ENCODE peak calls at places on chromosomes 4 and X, in eight cellular contexts. V is tibial nerve, U is cardiac fibroblast, L is pancreas, Z is hepatocyte, R is glutamatergic neuron, Y is fibroblast of the aortic adventitia, W is choroid plexus epithelial cell. C is an unnamed sample.
A peak's percentile ranks its signal among the peaks of the same experiment; 100 is the strongest.

GRCh38 chrX:150515801-150516200 is 52.6 kb upstream of the MTM1 start:
- DNase-seq in V (no peak), U (no peak), L (no peak), Z (no peak), R (no peak), Y (no peak), W (no peak), C (no peak)

GRCh38 chr4:4680243-4680642 is 138.4 kb upstream of the STX18 start:
- DNase-seq in V (no peak), U (no peak), L (no peak), Z (no peak), R (no peak), Y (no peak), W (no peak), C (no peak)

GRCh38 chr4:140893939-140894338 is 137.8 kb upstream of the TBC1D9 start:
- DNase-seq in V (no peak), U (peak; percentile 52), L (no peak), Z (peak; percentile 29), R (no peak), Y (peak; percentile 69), W (peak; percentile 22), C (no peak)

GRCh38 chr4:39541987-39542632 is 14.9 kb upstream of the UGDH start:
- DNase-seq in V (no peak), U (no peak), L (no peak), Z (peak; percentile 10), R (no peak), Y (no peak), W (peak; percentile 56), C (no peak)

GRCh38 chrX:68992998-68993397 is 164.2 kb downstream of the EFNB1 start:
- DNase-seq in V (no peak), U (no peak), L (no peak), Z (no peak), R (no peak), Y (no peak), W (no peak), C (no peak)

GRCh38 chrX:54808109-54808604 is 612 bp downstream of the MAGED2 start:
- DNase-seq in V (peak; percentile 73), U (no peak), L (peak; percentile 83), Z (peak; percentile 86), R (peak; percentile 88), Y (no peak), W (no peak), C (peak; percentile 41)

GRCh38 chr4:79446145-79446544 is 38.1 kb upstream of the GK2 start:
- DNase-seq in V (no peak), U (no peak), L (no peak), Z (no peak), R (no peak), Y (no peak), W (no peak), C (no peak)

GRCh38 chr4:137180349-137180748 is 351.9 kb downstream of the PCDH18 start:
- DNase-seq in V (no peak), U (no peak), L (no peak), Z (no peak), R (no peak), Y (no peak), W (peak; percentile 10), C (no peak)

GRCh38 chr4:4339504-4340085 is 47.3 kb upstream of the NSG1 start:
- DNase-seq in V (no peak), U (peak; percentile 27), L (no peak), Z (peak; percentile 70), R (no peak), Y (peak; percentile 42), W (no peak), C (no peak)

GRCh38 chrX:13047752-13048151 is 3.3 kb upstream of the FAM9C start:
- DNase-seq in V (no peak), U (no peak), L (no peak), Z (peak; percentile 28), R (no peak), Y (no peak), W (no peak), C (no peak)

GRCh38 chr4:7830747-7831146 is 108.9 kb downstream of the AFAP1 start:
- DNase-seq in V (no peak), U (no peak), L (no peak), Z (no peak), R (no peak), Y (peak; percentile 39), W (no peak), C (no peak)

GRCh38 chr4:157221895-157222763 is 1.6 kb downstream of the GRIA2 start:
- DNase-seq in V (no peak), U (peak; percentile 1), L (peak; percentile 86), Z (peak; percentile 69), R (peak; percentile 79), Y (peak; percentile 2), W (no peak), C (no peak)

GRCh38 chr4:19063662-19064061 is 1042.1 kb upstream of the LCORL start:
- DNase-seq in V (no peak), U (no peak), L (no peak), Z (no peak), R (no peak), Y (no peak), W (no peak), C (no peak)

GRCh38 chr4:10951306-10951705 is 266.7 kb upstream of the CLNK start:
- DNase-seq in V (no peak), U (no peak), L (no peak), Z (no peak), R (no peak), Y (no peak), W (peak; percentile 4), C (no peak)

GRCh38 chr4:101304916-101305315 is 42.4 kb downstream of the PPP3CA start:
- DNase-seq in V (no peak), U (peak; percentile 29), L (no peak), Z (no peak), R (no peak), Y (peak; percentile 61), W (peak; percentile 75), C (no peak)

GRCh38 chr4:118278473-118279274 is 74.1 kb downstream of the PRSS12 start:
- DNase-seq in V (peak; percentile 90), U (peak; percentile 92), L (peak; percentile 100), Z (peak; percentile 99), R (peak; percentile 94), Y (peak; percentile 91), W (peak; percentile 97), C (peak; percentile 87)

GRCh38 chr4:79397951-79398350 is 10.1 kb downstream of the GK2 start:
- DNase-seq in V (no peak), U (no peak), L (no peak), Z (no peak), R (no peak), Y (no peak), W (no peak), C (no peak)

GRCh38 chr4:176193898-176194297 is 1.5 kb downstream of the SPATA4 start:
- DNase-seq in V (no peak), U (peak; percentile 92), L (no peak), Z (no peak), R (no peak), Y (peak; percentile 57), W (peak; percentile 17), C (no peak)

GRCh38 chr4:106444557-106444956 is 76.0 kb upstream of the GIMD1 start:
- DNase-seq in V (no peak), U (peak; percentile 54), L (no peak), Z (no peak), R (no peak), Y (peak; percentile 33), W (peak; percentile 60), C (no peak)

GRCh38 chr4:56211202-56211601 is 176.1 kb downstream of the AASDH start:
- DNase-seq in V (no peak), U (no peak), L (no peak), Z (no peak), R (no peak), Y (no peak), W (no peak), C (no peak)
- TF ChIP-seq CTCF in V (no peak), U (no peak), L (no peak), Z (no peak), R (no peak), Y (no peak), W (no peak), C (no peak)

DNA sequence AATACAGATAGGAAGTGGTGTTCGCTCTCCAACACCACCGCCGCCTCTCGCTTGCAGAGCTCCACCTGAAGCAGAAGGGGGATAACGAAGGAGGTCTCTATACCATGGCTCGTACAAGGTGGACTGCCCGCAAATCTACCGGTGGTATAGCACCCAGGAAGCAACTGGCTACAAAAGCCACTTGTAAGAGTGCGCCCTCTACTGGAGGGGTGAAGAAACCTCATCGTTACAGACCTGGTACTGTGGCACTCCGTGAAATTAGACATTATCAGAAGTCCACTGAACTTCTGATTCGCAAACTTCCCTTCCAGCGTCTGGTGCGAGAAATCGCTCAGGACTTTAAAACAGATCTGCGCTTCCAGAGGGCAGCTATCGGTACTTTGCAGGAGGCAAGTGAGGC is 5.2 kb upstream of the BMP15 start:
- DNase-seq in V (no peak), U (peak; percentile 0), L (no peak), Z (no peak), R (no peak), Y (no peak), W (no peak), C (no peak)
- TF ChIP-seq CTCF in V (no peak), U (peak; percentile 22), L (no peak), Z (peak; percentile 15), R (peak; percentile 20), Y (peak; percentile 23), W (peak; percentile 36), C (no peak)

DNA sequence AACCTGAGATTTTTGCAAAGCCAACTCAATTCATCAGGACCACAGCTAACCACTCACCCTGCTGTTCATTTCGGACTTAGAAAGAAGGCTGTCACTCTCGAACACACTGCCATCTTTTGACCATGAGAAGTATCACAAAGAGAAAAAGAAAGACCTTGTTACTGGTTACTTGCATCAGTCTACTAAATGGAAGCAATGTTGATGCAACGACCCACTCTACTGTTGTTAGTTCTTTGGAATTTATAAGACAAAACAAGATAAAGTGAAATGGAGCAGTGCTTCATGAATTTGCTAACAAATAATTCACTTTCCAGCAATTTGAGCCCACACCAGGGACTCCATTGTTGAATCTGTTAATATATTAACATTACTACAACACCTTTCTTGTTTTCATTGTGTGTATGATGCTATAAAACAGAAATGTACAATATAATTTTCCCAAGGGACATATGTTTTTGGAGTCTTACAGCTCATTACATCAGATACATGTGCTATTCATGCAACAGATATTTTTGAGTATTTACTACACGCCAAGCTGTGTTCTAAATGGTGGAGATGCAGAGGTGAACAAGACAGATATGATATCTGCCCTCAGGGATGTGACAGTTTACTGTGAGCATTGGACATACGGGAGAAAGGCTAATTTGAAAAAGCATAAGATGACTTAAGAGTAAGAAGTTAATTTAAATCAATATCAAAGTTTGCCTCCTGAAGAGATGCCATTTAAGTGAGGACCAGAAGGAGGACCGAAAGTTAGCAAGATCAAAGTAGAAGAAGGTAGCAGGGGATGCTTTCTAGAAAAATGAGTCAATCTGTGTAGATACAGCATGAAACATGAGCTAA is 87.2 kb downstream of the AREG start:
- DNase-seq in V (no peak), U (peak; percentile 97), L (no peak), Z (peak; percentile 73), R (no peak), Y (peak; percentile 93), W (peak; percentile 98), C (no peak)
- TF ChIP-seq CTCF in V (peak; percentile 32), U (peak; percentile 68), L (no peak), Z (peak; percentile 66), R (no peak), Y (peak; percentile 54), W (peak; percentile 87), C (no peak)

DNA sequence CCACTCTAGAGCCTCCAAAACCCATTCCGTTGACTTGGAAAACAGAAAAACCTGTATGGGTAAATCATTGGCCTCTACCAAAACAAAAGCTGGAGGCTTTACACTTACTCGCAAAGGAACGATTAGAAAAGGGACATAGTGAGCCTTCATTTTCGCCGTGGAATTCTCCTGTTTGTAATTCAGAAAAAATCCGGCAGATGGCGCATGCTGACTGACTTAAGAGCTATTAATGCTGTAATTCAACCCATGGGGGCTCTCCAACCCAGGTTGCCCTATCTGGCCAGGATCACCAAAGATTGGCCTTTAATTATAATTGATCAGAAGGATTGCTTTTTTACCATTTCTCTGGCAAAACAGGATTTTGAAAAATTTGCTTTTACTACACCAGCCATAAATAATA is 60.8 kb downstream of the ZNF732 start:
- DNase-seq in V (peak; percentile 71), U (peak; percentile 50), L (no peak), Z (peak; percentile 26), R (peak; percentile 43), Y (peak; percentile 2), W (peak; percentile 21), C (no peak)
- TF ChIP-seq CTCF in V (peak; percentile 73), U (peak; percentile 27), L (peak; percentile 50), Z (peak; percentile 51), R (peak; percentile 82), Y (no peak), W (peak; percentile 51), C (no peak)

C was measured in omental fat pad.